ENCODE peak calls at places on chromosomes 3 and 15, in five cellular contexts. E, G, H, C and K are unnamed samples.

GRCh38 chr3:155919728-155920127 is 49.3 kb downstream of the GMPS start:
- DNase-seq in H (no peak), E (no peak), C (no peak), G (no peak), K (no peak)

GRCh38 chr3:73298243-73299183 is 237.1 kb downstream of the EBLN2 start:
- DNase-seq in E (no peak), G (no peak), C (no peak), H (no peak), K (no peak)

GRCh38 chr3:12471228-12471627 is 13.1 kb upstream of the TSEN2 start:
- DNase-seq in E (no peak), C (peak; percentile 95), G (peak; percentile 54), H (no peak), K (no peak)

GRCh38 chr15:46312133-46312740 is 677.4 kb downstream of the SQOR start:
- DNase-seq in H (peak; percentile 65), G (peak; percentile 80), C (peak; percentile 39), E (peak; percentile 24), K (peak; percentile 61)

GRCh38 chr3:106673926-106674569 is 703.2 kb upstream of the CCDC54 start:
- DNase-seq in H (peak; percentile 28), G (no peak), C (no peak), E (no peak), K (no peak)

GRCh38 chr3:78799681-78800080 is 968.1 kb downstream of the ROBO1 start:
- DNase-seq in E (no peak), G (no peak), C (no peak), H (no peak), K (no peak)

GRCh38 chr15:86266896-86267484 is 187.3 kb downstream of the AGBL1 start:
- DNase-seq in G (no peak), C (no peak), H (no peak), E (no peak), K (no peak)

GRCh38 chr3:99607151-99607550 is 31.2 kb upstream of the COL8A1 start:
- DNase-seq in G (no peak), E (no peak), C (no peak), H (no peak), K (no peak)

GRCh38 chr15:52101542-52102340 is 10.8 kb downstream of the BCL2L10 start:
- DNase-seq in C (no peak), H (no peak), G (no peak), E (no peak), K (no peak)

GRCh38 chr15:43285609-43286037 is 18.9 kb upstream of the TGM5 start:
- DNase-seq in H (peak; percentile 74), C (peak; percentile 68), G (peak; percentile 45), E (peak; percentile 74), K (peak; percentile 56)

GRCh38 chr3:9280477-9281219 is 31.2 kb upstream of the SRGAP3 start:
- DNase-seq in H (peak; percentile 53), G (no peak), C (no peak), E (no peak), K (no peak)

GRCh38 chr15:70348581-70349344 is 251.0 kb upstream of the TLE3 start:
- DNase-seq in C (no peak), H (peak; percentile 76), G (no peak), E (no peak), K (peak; percentile 79)

GRCh38 chr3:187473778-187474406 is 105.7 kb downstream of the RTP4 start:
- DNase-seq in H (no peak), G (no peak), C (peak; percentile 13), E (no peak), K (no peak)

GRCh38 chr3:107404727-107405519 is 27.7 kb downstream of the CCDC54 start:
- DNase-seq in H (peak; percentile 79), E (peak; percentile 51), G (no peak), C (no peak), K (no peak)

GRCh38 chr3:14641346-14641745 is 10.2 kb upstream of the CCDC174 start:
- DNase-seq in C (no peak), E (no peak), H (no peak), G (no peak), K (no peak)

GRCh38 chr15:101841656-101842055 is 29.7 kb downstream of the OR4F15 start:
- DNase-seq in G (no peak), E (no peak), C (no peak), H (no peak), K (no peak)

GRCh38 chr3:13588221-13588701 is 39.3 kb downstream of the FBLN2 start:
- DNase-seq in G (no peak), C (no peak), E (no peak), H (no peak), K (no peak)

GRCh38 chr15:92391640-92392039 is 2.0 kb upstream of the ST8SIA2 start:
- DNase-seq in C (peak; percentile 19), E (no peak), H (peak; percentile 44), G (no peak), K (no peak)

GRCh38 chr15:36370735-36371115 is 208.7 kb upstream of the CDIN1 start:
- DNase-seq in E (peak; percentile 17), G (no peak), C (peak; percentile 91), H (peak; percentile 77), K (no peak)

GRCh38 chr15:101657968-101658784 is 6.0 kb upstream of the TM2D3 start:
- DNase-seq in G (peak; percentile 83), C (no peak), H (no peak), E (no peak), K (no peak)

GRCh38 chr15:41804920-41805666 is 22.8 kb upstream of the JMJD7 start:
- DNase-seq in G (no peak), H (no peak), C (no peak), E (no peak), K (no peak)

GRCh38 chr3:16452265-16452664 is 61.2 kb downstream of the RFTN1 start:
- DNase-seq in H (peak; percentile 77), G (no peak), C (peak; percentile 81), E (no peak), K (no peak)

GRCh38 chr15:55372701-55373440 is 35.3 kb downstream of the CCPG1 start:
- DNase-seq in E (no peak), C (no peak), H (no peak), G (no peak), K (no peak)

GRCh38 chr15:72155021-72155621 is 36.9 kb downstream of the SENP8 start:
- DNase-seq in H (peak; percentile 39), C (peak; percentile 18), E (no peak), G (peak; percentile 86), K (peak; percentile 99)

GRCh38 chr15:68608206-68608843 is 29.5 kb downstream of the CORO2B start:
- DNase-seq in G (peak; percentile 38), H (no peak), C (no peak), E (no peak), K (no peak)

GRCh38 chr15:20671665-20672064 is 130.1 kb upstream of the GOLGA6L6 start:
- DNase-seq in E (no peak), H (peak; percentile 19), G (no peak), C (no peak), K (no peak)

GRCh38 chr3:133956333-133956732 is 60.7 kb upstream of the RAB6B start:
- DNase-seq in G (no peak), E (no peak), C (no peak), H (no peak), K (no peak)

GRCh38 chr3:134197681-134198261 is 52.9 kb downstream of the RYK start:
- DNase-seq in E (peak; percentile 44), C (peak; percentile 74), G (no peak), H (peak; percentile 83), K (no peak)

GRCh38 chr3:123124936-123125335 is 58.1 kb downstream of the PDIA5 start:
- DNase-seq in E (no peak), C (no peak), G (no peak), H (no peak), K (no peak)

GRCh38 chr3:85342915-85343314 is 384.1 kb downstream of the CADM2 start:
- DNase-seq in C (peak; percentile 14), H (no peak), E (no peak), G (no peak), K (no peak)

GRCh38 chr3:187264051-187264450 is 27.5 kb downstream of the MASP1 start:
- DNase-seq in C (peak; percentile 18), E (peak; percentile 56), H (peak; percentile 82), G (no peak), K (no peak)

GRCh38 chr15:49037546-49037940 is 8.7 kb downstream of the SECISBP2L start:
- DNase-seq in C (no peak), H (peak; percentile 13), G (no peak), E (no peak), K (no peak)

GRCh38 chr3:58184982-58185360 is 25.8 kb downstream of the DNASE1L3 start:
- DNase-seq in H (no peak), G (no peak), E (no peak), C (no peak), K (no peak)

GRCh38 chr3:88148651-88149050 is 1.1 kb upstream of the C3orf38 start:
- DNase-seq in H (no peak), G (no peak), C (no peak), E (no peak), K (no peak)